ENCODE peak calls at places on chromosomes 5 and 9, in eight cellular contexts. I, B, L, Q, E, G, U and Z are unnamed samples.

GRCh38 chr5:33792559-33792958 is 99.2 kb downstream of the ADAMTS12 start:
- DNase-seq in I (no peak), U (no peak), E (no peak), G (no peak), L (no peak), Q (no peak), B (no peak), Z (no peak)

GRCh38 chr9:119963798-119964372 is 594.6 kb upstream of the BRINP1 start:
- DNase-seq in L (peak; percentile 98), B (peak; percentile 74), E (no peak), U (peak; percentile 65), Q (peak; percentile 98), G (peak; percentile 95), I (peak; percentile 46), Z (peak; percentile 95)

GRCh38 chr5:95113489-95113888 is 171.4 kb downstream of the MCTP1 start:
- DNase-seq in U (peak; percentile 47), L (peak; percentile 88), G (peak; percentile 59), B (peak; percentile 52), I (no peak), E (no peak), Q (peak; percentile 83), Z (peak; percentile 58)

GRCh38 chr9:129242971-129243561 is 65.0 kb upstream of the IER5L start:
- DNase-seq in Q (peak; percentile 34), B (no peak), E (no peak), U (no peak), L (peak; percentile 43), I (no peak), G (no peak), Z (peak; percentile 82)

GRCh38 chr9:137506702-137507171 is 43.5 kb downstream of the PNPLA7 start:
- DNase-seq in G (no peak), I (no peak), L (peak; percentile 57), Q (peak; percentile 49), E (no peak), U (no peak), B (no peak), Z (peak; percentile 81)

GRCh38 chr9:90423661-90424193 is 218.9 kb downstream of the DIRAS2 start:
- DNase-seq in L (peak; percentile 2), B (no peak), U (peak; percentile 53), Q (no peak), E (no peak), G (no peak), I (no peak), Z (no peak)

GRCh38 chr9:32954642-32955041 is 46.8 kb downstream of the APTX start:
- DNase-seq in L (peak; percentile 84), U (no peak), E (no peak), B (no peak), I (no peak), G (no peak), Q (peak; percentile 85), Z (peak; percentile 79)

GRCh38 chr5:51439232-51439631 is 56.0 kb downstream of the ISL1 start:
- DNase-seq in U (no peak), E (no peak), L (no peak), G (no peak), Q (no peak), I (no peak), B (no peak), Z (no peak)

GRCh38 chr9:522658-523057 is 308.0 kb downstream of the DOCK8 start:
- DNase-seq in I (no peak), G (no peak), U (no peak), Q (peak; percentile 28), L (peak; percentile 38), E (no peak), B (no peak), Z (peak; percentile 2)

GRCh38 chr9:100058699-100059579 is 39.9 kb downstream of the ERP44 start:
- DNase-seq in B (no peak), E (peak; percentile 77), G (no peak), U (no peak), Q (no peak), I (no peak), L (no peak), Z (no peak)

GRCh38 chr5:39928709-39929108 is 503.9 kb upstream of the DAB2 start:
- DNase-seq in U (no peak), E (no peak), L (no peak), Q (no peak), G (no peak), I (no peak), B (no peak), Z (peak; percentile 54)

GRCh38 chr9:125296843-125297372 is 35.3 kb downstream of the GAPVD1 start:
- DNase-seq in L (peak; percentile 48), B (no peak), I (peak; percentile 44), E (no peak), Q (peak; percentile 37), U (peak; percentile 41), G (no peak), Z (no peak)

GRCh38 chr5:15206133-15206532 is 293.8 kb upstream of the FBXL7 start:
- DNase-seq in I (no peak), E (no peak), U (no peak), L (no peak), G (no peak), Q (no peak), B (no peak), Z (no peak)

GRCh38 chr9:36934478-36935065 is 99.5 kb downstream of the PAX5 start:
- DNase-seq in U (no peak), Q (no peak), E (no peak), L (no peak), I (no peak), G (no peak), B (no peak), Z (peak; percentile 8)

GRCh38 chr9:78856144-78856543 is 559.2 kb downstream of the PSAT1 start:
- DNase-seq in I (no peak), Q (peak; percentile 80), B (peak; percentile 76), E (no peak), U (no peak), L (peak; percentile 85), G (no peak), Z (peak; percentile 52)

GRCh38 chr5:40879163-40879942 is 29.9 kb upstream of the C7 start:
- DNase-seq in B (peak; percentile 13), L (peak; percentile 11), I (peak; percentile 6), E (peak; percentile 37), Q (peak; percentile 4), G (peak; percentile 46), U (peak; percentile 13), Z (peak; percentile 59)

GRCh38 chr9:21440139-21440538 is at the start of gene IFNA1:
- DNase-seq in G (no peak), B (no peak), E (no peak), U (no peak), L (no peak), I (no peak), Q (no peak), Z (no peak)

GRCh38 chr5:164139423-164139822 is 634.0 kb downstream of the MAT2B start:
- DNase-seq in E (no peak), L (no peak), Q (no peak), G (no peak), I (no peak), U (no peak), B (no peak), Z (no peak)

GRCh38 chr5:164132358-164132757 is 626.9 kb downstream of the MAT2B start:
- DNase-seq in E (no peak), G (no peak), L (no peak), I (no peak), U (no peak), Q (no peak), B (no peak), Z (no peak)

DNA sequence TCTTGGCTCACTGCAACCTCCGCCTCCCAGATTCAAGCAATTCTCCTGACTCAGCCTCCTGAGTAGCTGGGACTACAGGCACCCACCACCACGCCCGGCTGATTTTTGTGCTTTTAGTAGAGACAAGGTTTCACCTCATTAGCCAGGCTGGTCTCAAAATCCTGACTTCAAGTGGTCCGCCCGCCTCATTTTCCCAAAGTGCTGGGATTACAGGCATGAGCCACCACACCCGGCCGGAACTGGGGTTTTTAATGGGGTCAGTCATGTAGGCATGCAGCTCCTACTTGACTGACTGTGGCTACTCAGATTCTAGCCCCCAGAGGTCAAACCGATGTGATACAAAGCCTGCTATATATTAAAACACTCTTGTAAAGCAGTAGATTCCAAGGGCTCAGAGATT is 631.7 kb downstream of the MAT2B start:
- DNase-seq in E (no peak), I (no peak), B (no peak), U (no peak), L (no peak), G (no peak), Q (no peak), Z (no peak)
- H3K4me1 ChIP-seq in E (no peaks in the 10 kb centered on the region), I (no peaks in the 10 kb centered on the region), B (no peaks in the 10 kb centered on the region), U (no peaks in the 10 kb centered on the region), L (no peaks in the 10 kb centered on the region), G (no peaks in the 10 kb centered on the region), Q (no peaks in the 10 kb centered on the region), Z (no peaks in the 10 kb centered on the region)

GRCh38 chr9:7097040-7097715 is 339.4 kb downstream of the KDM4C start:
- DNase-seq in Q (no peak), B (peak; percentile 8), U (no peak), L (no peak), G (no peak), E (no peak), I (no peak), Z (peak; percentile 23)

GRCh38 chr9:7095054-7095453 is 337.3 kb downstream of the KDM4C start:
- DNase-seq in G (no peak), L (no peak), Q (no peak), I (no peak), E (no peak), B (no peak), U (no peak), Z (no peak)

GRCh38 chr9:7093040-7093439 is 335.3 kb downstream of the KDM4C start:
- DNase-seq in L (no peak), B (no peak), Q (no peak), E (no peak), U (no peak), I (no peak), G (no peak), Z (no peak)

GRCh38 chr9:7094576-7094975 is 336.8 kb downstream of the KDM4C start:
- DNase-seq in G (no peak), L (no peak), B (no peak), I (no peak), U (no peak), Q (no peak), E (no peak), Z (no peak)

DNA sequence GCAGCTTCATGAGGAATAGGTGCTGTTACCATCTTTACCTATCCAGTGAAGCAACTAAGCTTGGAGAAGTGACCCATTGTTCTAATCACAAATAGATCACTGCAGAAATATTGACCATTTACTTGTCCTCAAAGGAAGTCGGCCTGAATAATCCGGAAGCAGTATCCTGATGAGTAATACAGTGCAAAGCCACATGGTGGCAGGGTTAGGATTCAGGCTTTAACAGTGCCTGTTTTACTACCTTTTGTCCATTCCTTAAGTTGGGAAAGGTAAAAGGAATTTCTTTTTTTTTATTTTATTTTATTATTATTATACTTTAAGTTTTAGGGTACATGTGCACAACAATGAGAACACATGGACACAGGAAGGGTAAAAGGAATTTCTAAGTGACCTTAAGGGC is 336.3 kb downstream of the KDM4C start:
- DNase-seq in I (no peak), Q (no peak), L (no peak), B (peak; percentile 12), G (peak; percentile 71), E (no peak), U (no peak), Z (peak; percentile 23)
- H3K4me3 ChIP-seq in I (no peak overlapping the region), Q (no peak overlapping the region), L (no peak overlapping the region), B (no peak overlapping the region), G (no peak overlapping the region), E (no peak overlapping the region), U (no peak overlapping the region), Z (no peak overlapping the region)

GRCh38 chr5:93611510-93611899 is 28.5 kb downstream of the NR2F1 start:
- DNase-seq in Q (no peak), U (no peak), B (no peak), E (no peak), G (no peak), I (no peak), L (no peak), Z (no peak)
- TF ChIP-seq EZH2 in Q (no peak), U (no peak), B (no peak), E (no peak), G (no peak), I (no peak), L (no peak), Z (no peak)

GRCh38 chr5:123517479-123517878 is 5.5 kb downstream of the CSNK1G3 start:
- DNase-seq in L (no peak), B (no peak), E (peak; percentile 26), I (no peak), G (no peak), U (no peak), Q (no peak), Z (no peak)
- H3K4me1 ChIP-seq in L (no peaks in the 10 kb centered on the region), B (peaks cover 9% of the 10 kb centered on the region), E (peaks cover 28% of the 10 kb centered on the region), I (peaks cover 23% of the 10 kb centered on the region), G (peaks cover 16% of the 10 kb centered on the region), U (peaks cover 9% of the 10 kb centered on the region), Q (peaks cover 4% of the 10 kb centered on the region), Z (peaks cover 28% of the 10 kb centered on the region)